ENCODE peak calls at places on chromosomes 13 and 19, in ten cellular contexts. B is neuronal stem cell; E is spleen; J is CD8-positive, alpha-beta T cell; P is kidney; N is CD4-positive, alpha-beta T cell; O is pancreas; W is CD4-positive, CD25-positive, alpha-beta regulatory T cell; Z is psoas muscle; C is upper lobe of right lung. F is an unnamed sample.

GRCh38 chr19:54422136-54422535 is 6.9 kb downstream of the TTYH1 start:
- DNase-seq in B (no peak), E (no peak), P (peak), J (no peak), O (no peak), Z (no peak), C (no peak), N (no peak), W (no peak), F (no peak)

GRCh38 chr19:42505066-42505465 is 23.2 kb downstream of the CEACAM1 start:
- DNase-seq in W (no peak), J (no peak), N (no peak), C (no peak), B (no peak), O (no peak), E (no peak), P (no peak), Z (no peak), F (no peak)

GRCh38 chr19:49488863-49489537 is 1.6 kb downstream of the RPL13A start:
- DNase-seq in P (no peak), N (no peak), Z (no peak), O (no peak), E (no peak), W (no peak), J (no peak), C (no peak), B (no peak), F (no peak)

GRCh38 chr13:110109910-110110309 is 197.0 kb downstream of the COL4A1 start:
- DNase-seq in P (no peak), C (no peak), N (no peak), E (no peak), W (no peak), B (no peak), J (no peak), Z (peak), O (no peak), F (no peak)

GRCh38 chr19:35155441-35155840 is 906 bp downstream of the FXYD5 start:
- DNase-seq in E (no peak), C (no peak), P (no peak), B (no peak), O (no peak), W (no peak), J (no peak), N (no peak), Z (no peak), F (peak)

GRCh38 chr19:33195711-33196347 is 1.7 kb downstream of the LRP3 start:
- DNase-seq in W (no peak), B (no peak), P (peak), Z (no peak), O (no peak), J (no peak), N (no peak), C (no peak), E (no peak), F (no peak)

GRCh38 chr13:23688336-23688735 is 118.1 kb downstream of the TNFRSF19 start:
- DNase-seq in E (no peak), Z (no peak), W (no peak), P (no peak), N (no peak), C (no peak), O (no peak), B (no peak), J (no peak), F (no peak)

GRCh38 chr13:79919109-79919508 is 421.8 kb downstream of the SPRY2 start:
- DNase-seq in J (no peak), P (no peak), B (no peak), O (no peak), E (no peak), Z (no peak), N (no peak), C (no peak), W (no peak), F (no peak)

GRCh38 chr19:16112778-16113177 is 1.1 kb downstream of the RAB8A start:
- DNase-seq in E (no peak), N (no peak), P (no peak), O (no peak), B (no peak), J (no peak), W (no peak), C (no peak), Z (peak), F (no peak)

GRCh38 chr13:19185086-19185864 is 3.7 kb upstream of the TUBA3C start:
- DNase-seq in B (no peak), J (no peak), E (peak), Z (no peak), O (no peak), N (no peak), C (no peak), P (no peak), W (no peak), F (no peak)

GRCh38 chr19:49738242-49738641 is 24.9 kb downstream of the TSKS start:
- DNase-seq in P (no peak), J (no peak), C (no peak), N (no peak), O (no peak), E (no peak), Z (no peak), B (no peak), W (no peak), F (no peak)

GRCh38 chr19:53394522-53394973 is 401 bp upstream of the ZNF765 start:
- DNase-seq in W (no peak), C (peak), O (peak), J (no peak), Z (peak), B (no peak), E (peak), N (no peak), P (peak), F (peak)

GRCh38 chr13:66222926-66223325 is 1007.2 kb downstream of the PCDH9 start:
- DNase-seq in O (no peak), C (no peak), B (no peak), J (no peak), E (no peak), N (no peak), Z (no peak), W (no peak), P (no peak), F (no peak)

GRCh38 chr13:30821421-30821820 is 84.7 kb upstream of the MEDAG start:
- DNase-seq in W (no peak), E (no peak), J (no peak), P (no peak), N (no peak), O (no peak), Z (no peak), C (no peak), B (no peak), F (no peak)

GRCh38 chr13:45333973-45334922 is 6.7 kb downstream of the TPT1 start:
- DNase-seq in N (peak), Z (no peak), C (no peak), E (no peak), W (peak), P (no peak), B (no peak), J (peak), O (no peak), F (peak)

GRCh38 chr19:10662384-10663251 is 8.5 kb downstream of the ILF3 start:
- DNase-seq in Z (no peak), E (no peak), C (no peak), B (no peak), J (no peak), P (no peak), N (no peak), O (no peak), W (no peak), F (no peak)

GRCh38 chr19:15316498-15316897 is 15.8 kb downstream of the BRD4 start:
- DNase-seq in C (no peak), Z (no peak), W (no peak), P (no peak), E (no peak), N (no peak), J (no peak), O (no peak), B (no peak), F (no peak)

GRCh38 chr13:27922974-27923612 is 3.3 kb downstream of the PDX1 start:
- DNase-seq in Z (no peak), W (no peak), B (no peak), O (no peak), P (no peak), N (no peak), E (no peak), J (no peak), C (no peak), F (no peak)

GRCh38 chr19:48873476-48874308 is 1.5 kb downstream of the PPP1R15A start:
- DNase-seq in P (no peak), O (no peak), N (no peak), C (no peak), E (no peak), W (peak), J (no peak), B (no peak), Z (no peak), F (no peak)

GRCh38 chr13:29497137-29497654 is 98.3 kb downstream of the SLC7A1 start:
- DNase-seq in B (no peak), J (no peak), Z (peak), P (peak), C (peak), N (no peak), E (peak), W (no peak), O (no peak), F (no peak)

GRCh38 chr19:23440791-23441190 is 45.5 kb upstream of the ZNF91 start:
- DNase-seq in B (no peak), E (no peak), J (no peak), W (no peak), P (no peak), C (no peak), N (no peak), O (no peak), Z (no peak), F (no peak)

GRCh38 chr13:97141564-97142005 is 80.5 kb upstream of the MBNL2 start:
- DNase-seq in P (no peak), Z (no peak), C (no peak), W (no peak), O (no peak), E (no peak), J (no peak), N (no peak), B (peak), F (peak)

GRCh38 chr13:23889598-23890224 is 511 bp upstream of the MIPEP start:
- DNase-seq in C (no peak), B (peak), J (no peak), N (no peak), Z (no peak), P (no peak), O (no peak), E (no peak), W (peak), F (no peak)

GRCh38 chr19:7874080-7874856 is at the start of gene PRR36:
- DNase-seq in N (no peak), W (no peak), O (peak), J (no peak), B (peak), P (peak), E (no peak), C (peak), Z (no peak), F (peak)

GRCh38 chr19:10685210-10685609 is 16.0 kb upstream of the QTRT1 start:
- DNase-seq in Z (no peak), E (no peak), P (no peak), O (no peak), J (no peak), C (no peak), B (no peak), N (no peak), W (no peak), F (no peak)

GRCh38 chr13:33015275-33015674 is 948 bp upstream of the KL start:
- DNase-seq in B (no peak), J (no peak), C (no peak), O (no peak), W (no peak), E (no peak), N (no peak), P (no peak), Z (no peak), F (no peak)

GRCh38 chr13:97224544-97225324 is 2.6 kb downstream of the MBNL2 start:
- DNase-seq in B (no peak), N (no peak), O (peak), J (no peak), E (no peak), W (peak), C (no peak), P (no peak), Z (no peak), F (no peak)

GRCh38 chr19:947707-948533 is 22.1 kb downstream of the ARID3A start:
- DNase-seq in Z (peak), E (peak), B (no peak), O (no peak), P (peak), W (no peak), N (no peak), C (peak), J (no peak), F (peak)

GRCh38 chr19:17216058-17216670 is 1.0 kb downstream of the USE1 start:
- DNase-seq in W (no peak), N (no peak), Z (no peak), C (no peak), O (peak), J (no peak), P (no peak), E (peak), B (no peak), F (no peak)
- H3K27ac ChIP-seq in W (peak), N (no peak), Z (peak), C (peak), O (no peak), J (no peak), P (no peak), E (peak), B (no peak), F (peak)

DNA sequence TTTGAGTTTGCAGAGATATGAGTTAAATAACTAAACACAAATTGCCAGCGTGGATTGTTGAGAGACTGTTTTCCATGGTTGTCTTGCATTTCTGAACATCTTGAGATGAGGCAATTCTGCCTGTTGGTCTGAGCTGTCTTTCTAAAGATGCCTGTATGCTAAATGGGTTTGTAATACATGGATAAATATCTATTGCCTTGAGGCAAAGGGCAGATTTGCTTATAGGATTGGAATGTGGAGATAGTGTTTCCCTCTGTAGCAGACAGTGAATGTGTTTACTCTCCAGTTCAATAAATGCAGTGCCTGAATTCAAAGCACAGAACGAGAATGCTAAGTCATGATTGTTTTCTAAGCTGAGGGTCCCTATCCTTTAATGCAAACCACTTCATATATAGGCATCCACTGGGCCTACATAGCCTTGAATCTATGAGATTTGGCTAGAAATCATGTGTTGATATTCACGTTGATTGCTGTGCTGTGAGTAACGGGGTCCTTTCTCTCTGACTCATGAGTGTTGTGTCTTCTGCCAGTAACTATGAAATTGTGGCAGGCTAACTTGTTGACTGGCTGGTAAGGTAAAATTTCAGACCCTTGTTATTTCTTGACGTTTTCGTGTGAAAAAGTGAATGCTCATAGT is 2554.8 kb downstream of the PCDH9 start:
- DNase-seq in J (no peak), C (no peak), O (no peak), W (no peak), E (no peak), P (no peak), B (no peak), Z (no peak), N (no peak), F (no peak)
- H3K27ac ChIP-seq in J (no peak), C (no peak), O (no peak), W (no peak), E (no peak), P (no peak), B (no peak), Z (no peak), N (no peak), F (no peak)

GRCh38 chr13:90547272-90547790 is 800.2 kb upstream of the MIR17HG start:
- DNase-seq in J (no peak), W (no peak), E (no peak), Z (no peak), O (no peak), N (no peak), C (no peak), B (no peak), P (no peak), F (no peak)
- H3K27ac ChIP-seq in J (no peak), W (no peak), E (no peak), Z (no peak), O (no peak), N (no peak), C (no peak), B (no peak), P (no peak), F (no peak)

DNA sequence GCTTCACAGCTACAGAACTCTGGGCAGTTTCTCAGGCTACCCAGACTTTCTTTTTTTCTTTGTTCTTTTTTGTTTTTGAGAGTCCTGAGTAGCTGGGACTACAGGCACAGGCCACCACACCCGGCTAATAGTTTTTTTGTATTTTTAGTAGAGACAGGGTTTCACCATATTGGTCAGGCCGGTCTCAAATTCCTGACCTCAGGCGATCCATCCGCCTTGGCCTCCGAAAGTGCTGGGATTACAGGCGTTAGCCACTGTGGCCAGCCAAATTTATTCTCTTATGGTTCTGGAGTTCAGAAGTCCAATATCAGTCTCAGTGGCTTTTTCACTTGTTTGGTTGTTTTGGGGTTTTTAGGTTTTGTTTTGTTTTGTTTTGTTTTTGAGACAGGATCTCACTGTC is 12.4 kb downstream of the MEIOSIN start:
- DNase-seq in C (no peak), E (no peak), B (no peak), Z (no peak), O (no peak), N (no peak), P (no peak), J (no peak), W (no peak), F (no peak)
- H3K27ac ChIP-seq in C (no peak), E (no peak), B (no peak), Z (no peak), O (no peak), N (no peak), P (no peak), J (no peak), W (no peak), F (no peak)

F was measured in Peyer's patch.